ENCODE peak calls at places on chromosome 7, in six cellular contexts. E is pancreas, N is tibial nerve, D is GM10248, I is H9, P is cardiac muscle cell. W is an unnamed sample.

GRCh38 chr7:112162161-112163020 is 43.8 kb downstream of the DOCK4 start:
- DNase-seq in I (peak), E (no peak), D (no peak), N (no peak), P (peak), W (no peak)

GRCh38 chr7:85000973-85001372 is 185.9 kb downstream of the SEMA3D start:
- DNase-seq in P (no peak), I (no peak), D (no peak), N (no peak), E (no peak), W (no peak)

GRCh38 chr7:158957921-158958471 is 101.6 kb downstream of the DYNC2I1 start:
- DNase-seq in E (peak), P (no peak), D (no peak), N (no peak), I (peak), W (no peak)

GRCh38 chr7:25349283-25349682 is 121.0 kb upstream of the NPVF start:
- DNase-seq in D (no peak), P (no peak), E (no peak), I (no peak), N (no peak), W (no peak)

GRCh38 chr7:83655951-83656556 is 7.1 kb upstream of the SEMA3E start:
- DNase-seq in I (no peak), E (no peak), P (peak), D (peak), N (no peak), W (no peak)

GRCh38 chr7:23474098-23474828 is 4.0 kb upstream of the IGF2BP3 start:
- DNase-seq in N (no peak), P (peak), E (no peak), I (peak), D (peak), W (peak)

GRCh38 chr7:35776686-35777085 is 24.2 kb upstream of the SEPTIN7 start:
- DNase-seq in I (no peak), E (no peak), D (no peak), P (no peak), N (no peak), W (no peak)

GRCh38 chr7:100489824-100490223 is 6.1 kb downstream of the NYAP1 start:
- DNase-seq in D (peak), E (peak), P (peak), I (peak), N (no peak), W (no peak)

GRCh38 chr7:122364761-122365280 is 60.3 kb upstream of the FEZF1 start:
- DNase-seq in I (no peak), N (no peak), D (no peak), P (no peak), E (no peak), W (no peak)

GRCh38 chr7:130845581-130846085 is 111.6 kb upstream of the KLF14 start:
- DNase-seq in D (no peak), N (no peak), P (no peak), E (no peak), I (no peak), W (no peak)

GRCh38 chr7:134742688-134743350 is 36.6 kb upstream of the CALD1 start:
- DNase-seq in D (no peak), E (no peak), N (no peak), P (no peak), I (no peak), W (no peak)

GRCh38 chr7:39733881-39734571 is 110.7 kb downstream of the RALA start:
- DNase-seq in E (no peak), I (no peak), N (no peak), P (no peak), D (no peak), W (no peak)

GRCh38 chr7:68604516-68604915 is 993.8 kb upstream of the AUTS2 start:
- DNase-seq in N (no peak), E (no peak), I (no peak), P (no peak), D (no peak), W (no peak)

GRCh38 chr7:41882271-41882670 is 179.4 kb upstream of the INHBA start:
- DNase-seq in N (no peak), P (no peak), E (no peak), I (no peak), D (no peak), W (no peak)

GRCh38 chr7:155412416-155413253 is 45.3 kb upstream of the EN2 start:
- DNase-seq in D (peak), N (no peak), E (peak), P (peak), I (peak), W (no peak)

GRCh38 chr7:64625114-64626082 is 40.5 kb upstream of the ZNF107 start:
- DNase-seq in E (no peak), D (no peak), N (no peak), P (no peak), I (no peak), W (no peak)

GRCh38 chr7:7157177-7157886 is 25.0 kb upstream of the C1GALT1 start:
- DNase-seq in P (no peak), D (no peak), E (no peak), I (no peak), N (no peak), W (no peak)

GRCh38 chr7:5495581-5496375 is 72.1 kb upstream of the TNRC18 start:
- DNase-seq in E (peak), D (no peak), I (no peak), P (no peak), N (no peak), W (no peak)

GRCh38 chr7:142796501-142797341 is 26.0 kb downstream of the PRSS2 start:
- DNase-seq in N (no peak), P (peak), D (peak), I (peak), E (no peak), W (no peak)

GRCh38 chr7:70040971-70041766 is 442.9 kb downstream of the AUTS2 start:
- DNase-seq in I (no peak), P (peak), N (no peak), E (no peak), D (no peak), W (no peak)

GRCh38 chr7:12410523-12410922 is 6.9 kb upstream of the VWDE start:
- DNase-seq in P (no peak), E (no peak), I (no peak), N (no peak), D (no peak), W (no peak)

GRCh38 chr7:158506626-158507025 is 81.0 kb downstream of the PTPRN2 start:
- DNase-seq in D (no peak), P (no peak), N (no peak), E (no peak), I (no peak), W (peak)

GRCh38 chr7:41198502-41198901 is 504.4 kb downstream of the INHBA start:
- DNase-seq in I (no peak), D (no peak), N (no peak), P (no peak), E (no peak), W (no peak)

GRCh38 chr7:101817031-101817929 is at the start of gene CUX1:
- DNase-seq in D (peak), N (no peak), P (peak), E (peak), I (peak), W (no peak)

GRCh38 chr7:101814996-101815825 is 2.2 kb upstream of the CUX1 start:
- DNase-seq in N (no peak), P (peak), I (peak), D (peak), E (peak), W (no peak)

GRCh38 chr7:101814081-101814995 is 3.1 kb upstream of the CUX1 start:
- DNase-seq in I (peak), D (peak), N (peak), E (peak), P (peak), W (no peak)

GRCh38 chr7:101816499-101817030 is 861 bp upstream of the CUX1 start:
- DNase-seq in I (no peak), E (peak), D (peak), N (no peak), P (peak), W (no peak)

DNA sequence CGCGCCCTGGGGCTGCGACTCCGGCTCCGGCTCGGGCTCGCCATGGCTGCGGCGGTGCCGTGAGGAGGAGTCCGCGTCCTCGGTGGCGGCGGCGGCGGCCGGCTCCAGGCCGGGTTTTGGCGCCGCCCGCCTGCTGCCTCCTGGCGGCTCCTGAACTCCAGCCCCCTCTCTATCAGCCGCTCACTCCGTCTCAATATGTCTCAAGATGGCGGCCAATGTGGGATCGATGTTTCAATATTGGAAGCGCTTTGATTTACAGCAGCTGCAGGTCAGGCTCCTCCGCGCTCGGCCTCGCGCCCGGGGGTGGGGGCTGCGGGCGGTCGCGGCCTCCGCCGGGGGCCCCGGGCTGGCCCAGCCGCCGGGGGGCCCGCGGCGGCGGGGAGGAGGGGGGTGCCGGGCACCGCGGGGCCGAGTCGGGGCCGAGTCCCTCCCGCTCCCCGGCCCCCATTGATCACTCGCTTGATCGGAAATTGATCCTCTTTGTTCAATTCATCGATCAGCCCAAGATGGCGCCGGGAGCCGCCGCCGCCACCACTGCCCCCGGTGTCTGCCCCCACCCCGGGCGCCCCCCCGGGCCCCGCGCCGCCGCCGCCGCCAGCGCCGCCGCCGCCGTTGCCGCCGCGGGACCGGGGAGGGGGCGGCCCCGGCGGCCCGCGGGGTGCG is 1.5 kb upstream of the CUX1 start:
- DNase-seq in I (peak), E (peak), D (peak), N (peak), P (peak), W (no peak)
- TF ChIP-seq CTCF in I (no peak), E (no peak), D (peak), N (no peak), P (no peak), W (no peak)

DNA sequence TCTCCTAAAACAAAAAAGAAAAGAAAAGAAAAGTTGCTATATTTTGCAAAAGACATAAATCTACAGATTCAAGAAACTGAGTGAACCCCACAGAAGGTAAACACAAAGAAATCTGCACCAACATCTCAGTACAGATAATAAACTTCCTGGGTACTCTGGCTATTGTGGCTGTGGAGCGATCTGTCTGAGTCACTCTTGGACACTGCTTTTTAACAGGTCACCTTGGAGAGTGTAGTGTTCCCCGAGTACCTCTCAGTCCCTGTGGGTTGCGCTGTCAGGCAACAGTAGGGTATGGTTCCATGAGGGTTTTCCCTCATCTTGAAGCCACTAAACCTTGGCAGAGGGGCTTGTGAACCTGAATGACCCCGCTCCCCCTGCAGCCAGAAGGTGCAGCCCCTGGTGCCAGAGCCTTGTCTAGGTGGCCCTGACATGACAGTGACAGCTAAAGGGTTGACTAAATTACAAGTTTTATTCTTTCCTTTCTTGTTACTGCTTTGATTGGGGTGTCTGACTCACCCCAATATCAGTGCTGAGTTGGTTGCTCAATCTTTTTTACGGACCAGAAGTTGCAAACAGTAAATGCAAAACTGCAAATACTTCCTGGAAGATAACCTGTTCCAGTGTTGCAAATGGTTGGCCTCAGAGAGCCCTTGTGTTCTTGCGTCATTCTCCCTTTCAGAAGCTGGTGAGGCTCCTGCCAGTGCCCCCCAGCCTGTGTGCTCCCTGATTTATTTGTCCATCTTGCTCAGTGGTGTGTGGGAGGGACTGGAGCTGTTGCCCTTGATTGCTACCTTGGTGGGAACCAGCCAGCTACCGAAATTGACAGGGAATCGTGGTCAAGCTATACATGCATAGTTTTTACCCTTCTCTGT is 30.6 kb downstream of the POR start:
- DNase-seq in I (no peak), P (peak), N (no peak), D (no peak), E (peak), W (no peak)
- TF ChIP-seq CTCF in I (no peak), P (no peak), N (no peak), D (no peak), E (no peak), W (no peak)

GRCh38 chr7:150826061-150826849 is 25.7 kb downstream of the TMEM176A start:
- DNase-seq in N (no peak), I (no peak), E (no peak), D (no peak), P (no peak), W (no peak)

GRCh38 chr7:150829426-150829825 is 22.9 kb upstream of the AOC1 start:
- DNase-seq in P (no peak), D (no peak), N (no peak), I (no peak), E (no peak), W (no peak)

GRCh38 chr7:150828384-150828783 is 23.9 kb upstream of the AOC1 start:
- DNase-seq in I (no peak), N (no peak), D (no peak), E (no peak), P (no peak), W (no peak)

GRCh38 chr7:150831851-150832250 is 20.5 kb upstream of the AOC1 start:
- DNase-seq in I (no peak), P (no peak), D (no peak), N (no peak), E (no peak), W (no peak)

GRCh38 chr7:150830957-150831356 is 21.4 kb upstream of the AOC1 start:
- DNase-seq in N (no peak), P (no peak), I (no peak), D (no peak), E (no peak), W (no peak)
- TF ChIP-seq CTCF in N (no peak), P (no peak), I (no peak), D (no peak), E (no peak), W (no peak)

GRCh38 chr7:48337781-48338180 is 166.5 kb downstream of the ABCA13 start:
- DNase-seq in P (no peak), E (no peak), I (no peak), N (no peak), D (no peak), W (no peak)
- TF ChIP-seq CTCF in P (no peak), E (no peak), I (no peak), N (no peak), D (no peak), W (no peak)

DNA sequence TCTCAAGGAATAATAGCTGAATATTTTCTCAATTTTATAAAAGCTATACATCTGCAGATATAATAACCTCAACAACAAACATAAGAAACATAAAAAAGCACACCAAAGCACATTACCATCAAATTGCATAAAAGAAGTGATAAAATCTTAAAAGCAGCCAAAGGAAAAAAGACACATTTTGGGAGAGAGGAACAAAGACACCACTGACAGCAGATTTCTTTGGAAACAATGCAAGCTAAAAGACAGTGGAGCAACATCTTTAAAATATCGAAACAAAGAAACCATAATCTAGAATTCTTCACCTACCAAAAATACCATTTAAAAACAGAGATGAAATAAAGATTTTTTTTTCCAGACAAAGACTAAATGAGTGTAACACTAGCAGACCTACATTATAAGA is 55.7 kb upstream of the TEX47 start:
- DNase-seq in D (no peak), E (no peak), P (no peak), N (no peak), I (no peak), W (no peak)
- TF ChIP-seq CTCF in D (no peak), E (no peak), P (no peak), N (no peak), I (no peak), W (no peak)

GRCh38 chr7:43071604-43072003 is 40.8 kb upstream of the HECW1 start:
- DNase-seq in N (no peak), I (peak), D (no peak), P (peak), E (no peak), W (no peak)
- TF ChIP-seq CTCF in N (no peak), I (peak), D (peak), P (peak), E (no peak), W (peak)

GRCh38 chr7:38070718-38071117 is 107.3 kb upstream of the STARD3NL start:
- DNase-seq in D (no peak), P (peak), E (no peak), N (no peak), I (peak), W (no peak)
- TF ChIP-seq CTCF in D (no peak), P (peak), E (peak), N (peak), I (peak), W (peak)

DNA sequence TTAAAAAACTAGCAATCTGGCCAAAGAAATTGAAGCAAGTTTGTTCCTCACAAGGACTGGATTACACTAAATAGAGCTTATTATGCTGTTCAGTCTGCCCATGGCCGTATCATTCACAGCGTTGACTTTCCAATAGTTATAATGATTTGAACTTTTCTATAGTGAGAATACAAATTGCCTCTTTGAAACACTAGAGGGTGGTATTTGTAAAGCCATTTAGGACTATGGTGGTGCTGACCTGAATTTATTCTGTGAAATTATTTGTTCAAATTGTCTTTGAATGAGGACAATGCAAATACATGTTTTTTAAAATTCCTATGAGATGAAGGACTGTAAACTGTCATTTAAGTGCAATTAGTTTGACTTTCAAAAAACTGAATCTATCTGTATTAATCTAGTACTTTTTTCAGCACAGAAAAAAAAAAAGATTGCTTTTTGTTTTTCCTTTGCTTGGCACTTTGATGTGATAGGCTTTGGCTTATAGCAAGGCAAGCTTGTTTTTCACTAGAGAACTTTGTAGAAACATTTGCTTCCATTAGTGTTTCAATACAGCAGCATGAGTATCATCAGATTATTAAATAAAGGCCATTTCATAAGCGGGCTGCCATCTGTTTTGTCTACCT is 122.6 kb upstream of the TMEM229A start:
- DNase-seq in E (no peak), P (peak), D (no peak), I (no peak), N (no peak), W (no peak)
- TF ChIP-seq CTCF in E (peak), P (peak), D (peak), I (peak), N (peak), W (peak)

DNA sequence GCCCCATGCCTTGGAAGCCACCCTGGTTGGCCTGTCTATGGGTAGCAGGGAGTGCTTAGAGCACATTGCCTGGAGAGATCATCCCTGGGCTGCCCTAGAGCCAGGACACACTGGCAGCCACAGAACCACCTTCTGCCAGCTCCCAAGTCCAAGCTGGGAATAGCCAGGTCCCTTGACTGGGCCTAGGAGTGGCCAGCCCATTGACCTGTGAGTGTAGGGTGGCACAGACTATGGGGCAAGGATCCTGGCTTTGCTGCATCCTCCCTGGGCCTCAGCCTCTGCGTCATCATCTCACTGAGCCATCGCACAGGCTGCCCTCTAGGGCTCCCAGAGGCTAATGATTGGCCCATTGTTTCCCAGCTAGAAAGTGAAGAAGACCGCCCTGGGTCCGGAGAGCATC is 7.0 kb downstream of the AQP1 start:
- DNase-seq in N (no peak), I (no peak), D (no peak), E (peak), P (no peak), W (peak)
- TF ChIP-seq CTCF in N (no peak), I (no peak), D (no peak), E (no peak), P (no peak), W (no peak)